ENCODE peak calls at places on chromosome 17, in seven cellular contexts. B is stimulated activated CD4-positive, alpha-beta T cell treated with anti-CD3 and anti-CD28 coated beads, Interleukin-15, amount 100 ng/mL, for 1 hour; L is fibroblast of mammary gland; S is stimulated activated naive B cell treated with anti-CD40 and anti-IgM and Interleukin-4, amounts not matched to agents 10 μg/mL and 1 μg/mL and 100 μg/mL, for 72 hours; A is LoVo; R is spleen; X is activated T-helper 1 cell treated with anti-CD3 and anti-CD28 coated beads, Interleukin-12 subunit alpha, Interleukin-12 subunit beta, Interleukin-2, Interleukin-4 antibody, amounts not matched to agents 30 ng/mL and 10 ng/mL and 1 ng/mL, durations not matched to agents 14 hours and 24 hours and 36 hours. P is an unnamed sample.

GRCh38 chr17:56812971-56813388 is 20.7 kb downstream of the C17orf67 start:
- DNase-seq in L (no peak), A (no peak), B (no peak), R (peak; percentile 58), S (no peak), X (no peak), P (no peak)

GRCh38 chr17:40646791-40647548 is 648 bp downstream of the SMARCE1 start:
- DNase-seq in B (no peak), S (no peak), L (peak; percentile 49), X (no peak), A (peak; percentile 29), R (no peak), P (peak; percentile 66)

GRCh38 chr17:27247071-27247957 is 46.6 kb upstream of the WSB1 start:
- DNase-seq in L (peak; percentile 91), B (no peak), A (peak; percentile 90), S (no peak), X (no peak), R (peak; percentile 81), P (peak; percentile 33)

GRCh38 chr17:79388556-79389295 is 222.1 kb downstream of the RBFOX3 start:
- DNase-seq in A (peak; percentile 34), R (peak; percentile 82), X (no peak), B (no peak), L (peak; percentile 27), S (peak; percentile 21), P (peak; percentile 59)

GRCh38 chr17:38322156-38322779 is 21.5 kb downstream of the GPR179 start:
- DNase-seq in R (peak; percentile 91), L (peak; percentile 52), B (peak; percentile 65), S (peak; percentile 33), X (peak; percentile 52), A (peak; percentile 39), P (peak; percentile 68)

GRCh38 chr17:72126575-72127486 is 6.0 kb downstream of the SOX9 start:
- DNase-seq in A (peak; percentile 69), X (no peak), B (no peak), S (no peak), L (peak; percentile 70), R (no peak), P (peak; percentile 90)

GRCh38 chr17:7667616-7668406 is 17.1 kb downstream of the ATP1B2 start:
- DNase-seq in R (no peak), X (no peak), L (no peak), A (no peak), B (no peak), S (no peak), P (no peak)

GRCh38 chr17:71237903-71238538 is 882.8 kb upstream of the SOX9 start:
- DNase-seq in B (no peak), L (peak; percentile 53), A (peak; percentile 41), S (no peak), R (no peak), X (no peak), P (peak; percentile 75)

GRCh38 chr17:19384723-19385391 is 2.1 kb downstream of the MFAP4 start:
- DNase-seq in S (no peak), R (peak; percentile 77), B (no peak), L (peak; percentile 97), A (no peak), X (no peak), P (no peak)

GRCh38 chr17:27578718-27579085 is 52.3 kb upstream of the LGALS9 start:
- DNase-seq in X (peak; percentile 62), B (no peak), R (no peak), L (no peak), A (no peak), S (no peak), P (peak; percentile 51)

GRCh38 chr17:67098022-67098421 is 53.7 kb downstream of the CACNG1 start:
- DNase-seq in X (no peak), S (no peak), B (no peak), L (no peak), A (no peak), R (no peak), P (no peak)

GRCh38 chr17:1087381-1088241 is 90.7 kb downstream of the TIMM22 start:
- DNase-seq in R (no peak), B (no peak), S (no peak), X (no peak), L (no peak), A (no peak), P (peak; percentile 30)

GRCh38 chr17:41863074-41863843 is 2.0 kb downstream of the KLHL11 start:
- DNase-seq in L (no peak), X (no peak), B (peak; percentile 1), S (no peak), R (no peak), A (no peak), P (no peak)

GRCh38 chr17:57213180-57213825 is 43.0 kb upstream of the MSI2 start:
- DNase-seq in L (no peak), B (no peak), R (no peak), A (no peak), X (no peak), S (no peak), P (no peak)

GRCh38 chr17:68222586-68222985 is 25.3 kb upstream of the AMZ2 start:
- DNase-seq in X (no peak), A (no peak), L (no peak), B (no peak), R (no peak), S (no peak), P (no peak)

GRCh38 chr17:27226611-27227234 is 67.2 kb upstream of the WSB1 start:
- DNase-seq in L (peak; percentile 81), X (no peak), A (peak; percentile 59), S (no peak), R (no peak), B (no peak), P (peak; percentile 77)

GRCh38 chr17:530851-531250 is 178.2 kb upstream of the RPH3AL start:
- DNase-seq in X (no peak), S (no peak), A (no peak), L (no peak), R (no peak), B (no peak), P (no peak)

GRCh38 chr17:27497696-27498095 is 41.4 kb downstream of the KSR1 start:
- DNase-seq in L (no peak), B (no peak), R (no peak), S (no peak), A (no peak), X (no peak), P (no peak)

GRCh38 chr17:62109378-62109902 is 44.4 kb upstream of the MED13 start:
- DNase-seq in L (peak; percentile 77), R (peak; percentile 83), X (peak; percentile 39), S (peak; percentile 76), B (peak; percentile 16), A (peak; percentile 72), P (peak; percentile 88)

GRCh38 chr17:27496501-27496943 is 40.3 kb downstream of the KSR1 start:
- DNase-seq in B (no peak), R (no peak), X (no peak), S (no peak), A (no peak), L (no peak), P (no peak)

GRCh38 chr17:74641224-74641948 is 17.8 kb upstream of the CD300E start:
- DNase-seq in L (no peak), R (no peak), S (no peak), A (no peak), X (no peak), B (no peak), P (no peak)